ENCODE peak calls at places on chromosome X, in seven cellular contexts. One of them, this sample, is unnamed.

GRCh38 chrX:16199343-16199742 is 32.1 kb downstream of the MAGEB17 start:
- DNase-seq in head of caudate nucleus: no peak
- DNase-seq in Calu3: no peak
- DNase-seq in stimulated activated CD8-positive, alpha-beta memory T cell treated with anti-CD3 and anti-CD28 coated beads, Interleukin-15, amount 100 ng/mL, for 4 hours: no peak
- DNase-seq in sciatic nerve: no peak
- DNase-seq in A172: no peak
- DNase-seq in esophagus muscularis mucosa: no peak
- DNase-seq in this sample: no peak

GRCh38 chrX:46791927-46792825 is 33.3 kb upstream of the SLC9A7 start:
- DNase-seq in sciatic nerve: no peak
- DNase-seq in esophagus muscularis mucosa: no peak
- DNase-seq in Calu3: peak
- DNase-seq in stimulated activated CD8-positive, alpha-beta memory T cell treated with anti-CD3 and anti-CD28 coated beads, Interleukin-15, amount 100 ng/mL, for 4 hours: no peak
- DNase-seq in head of caudate nucleus: no peak
- DNase-seq in A172: peak
- DNase-seq in this sample: no peak

GRCh38 chrX:129755779-129756650 is 17.2 kb downstream of the XPNPEP2 start:
- DNase-seq in esophagus muscularis mucosa: no peak
- DNase-seq in sciatic nerve: no peak
- DNase-seq in Calu3: no peak
- DNase-seq in head of caudate nucleus: no peak
- DNase-seq in A172: no peak
- DNase-seq in stimulated activated CD8-positive, alpha-beta memory T cell treated with anti-CD3 and anti-CD28 coated beads, Interleukin-15, amount 100 ng/mL, for 4 hours: no peak
- DNase-seq in this sample: no peak

GRCh38 chrX:40908857-40909475 is 173.6 kb upstream of the MED14 start:
- DNase-seq in Calu3: no peak
- DNase-seq in A172: peak
- DNase-seq in sciatic nerve: no peak
- DNase-seq in esophagus muscularis mucosa: no peak
- DNase-seq in stimulated activated CD8-positive, alpha-beta memory T cell treated with anti-CD3 and anti-CD28 coated beads, Interleukin-15, amount 100 ng/mL, for 4 hours: no peak
- DNase-seq in head of caudate nucleus: no peak
- DNase-seq in this sample: no peak

GRCh38 chrX:54452920-54453319 is 12.7 kb downstream of the TSR2 start:
- DNase-seq in A172: no peak
- DNase-seq in head of caudate nucleus: no peak
- DNase-seq in esophagus muscularis mucosa: no peak
- DNase-seq in stimulated activated CD8-positive, alpha-beta memory T cell treated with anti-CD3 and anti-CD28 coated beads, Interleukin-15, amount 100 ng/mL, for 4 hours: no peak
- DNase-seq in Calu3: no peak
- DNase-seq in sciatic nerve: no peak
- DNase-seq in this sample: no peak

GRCh38 chrX:151030845-151031244 is 47.7 kb downstream of the HMGB3 start:
- DNase-seq in esophagus muscularis mucosa: no peak
- DNase-seq in sciatic nerve: no peak
- DNase-seq in Calu3: no peak
- DNase-seq in head of caudate nucleus: no peak
- DNase-seq in stimulated activated CD8-positive, alpha-beta memory T cell treated with anti-CD3 and anti-CD28 coated beads, Interleukin-15, amount 100 ng/mL, for 4 hours: no peak
- DNase-seq in A172: no peak
- DNase-seq in this sample: no peak

GRCh38 chrX:12771445-12772069 is 19.7 kb upstream of the PRPS2 start:
- DNase-seq in stimulated activated CD8-positive, alpha-beta memory T cell treated with anti-CD3 and anti-CD28 coated beads, Interleukin-15, amount 100 ng/mL, for 4 hours: peak
- DNase-seq in A172: no peak
- DNase-seq in sciatic nerve: peak
- DNase-seq in esophagus muscularis mucosa: no peak
- DNase-seq in head of caudate nucleus: peak
- DNase-seq in Calu3: peak
- DNase-seq in this sample: peak

GRCh38 chrX:38939067-38939466 is 137.8 kb downstream of the MID1IP1 start:
- DNase-seq in esophagus muscularis mucosa: no peak
- DNase-seq in Calu3: no peak
- DNase-seq in stimulated activated CD8-positive, alpha-beta memory T cell treated with anti-CD3 and anti-CD28 coated beads, Interleukin-15, amount 100 ng/mL, for 4 hours: no peak
- DNase-seq in A172: no peak
- DNase-seq in sciatic nerve: no peak
- DNase-seq in head of caudate nucleus: no peak
- DNase-seq in this sample: no peak

GRCh38 chrX:50098749-50099148 is 102.1 kb downstream of the AKAP4 start:
- DNase-seq in A172: no peak
- DNase-seq in sciatic nerve: no peak
- DNase-seq in head of caudate nucleus: no peak
- DNase-seq in esophagus muscularis mucosa: no peak
- DNase-seq in stimulated activated CD8-positive, alpha-beta memory T cell treated with anti-CD3 and anti-CD28 coated beads, Interleukin-15, amount 100 ng/mL, for 4 hours: no peak
- DNase-seq in Calu3: no peak
- DNase-seq in this sample: no peak

GRCh38 chrX:117138070-117138469 is 675.3 kb upstream of the CT83 start:
- DNase-seq in A172: no peak
- DNase-seq in esophagus muscularis mucosa: no peak
- DNase-seq in stimulated activated CD8-positive, alpha-beta memory T cell treated with anti-CD3 and anti-CD28 coated beads, Interleukin-15, amount 100 ng/mL, for 4 hours: no peak
- DNase-seq in head of caudate nucleus: no peak
- DNase-seq in sciatic nerve: no peak
- DNase-seq in Calu3: no peak
- DNase-seq in this sample: no peak

GRCh38 chrX:1434871-1435240 is 17.9 kb downstream of the ASMTL start:
- DNase-seq in A172: no peak
- DNase-seq in head of caudate nucleus: peak
- DNase-seq in stimulated activated CD8-positive, alpha-beta memory T cell treated with anti-CD3 and anti-CD28 coated beads, Interleukin-15, amount 100 ng/mL, for 4 hours: no peak
- DNase-seq in esophagus muscularis mucosa: no peak
- DNase-seq in Calu3: no peak
- DNase-seq in sciatic nerve: peak
- DNase-seq in this sample: no peak

GRCh38 chrX:17741123-17741511 is 3.8 kb downstream of the SCML1 start:
- DNase-seq in Calu3: no peak
- DNase-seq in sciatic nerve: no peak
- DNase-seq in stimulated activated CD8-positive, alpha-beta memory T cell treated with anti-CD3 and anti-CD28 coated beads, Interleukin-15, amount 100 ng/mL, for 4 hours: no peak
- DNase-seq in A172: no peak
- DNase-seq in head of caudate nucleus: no peak
- DNase-seq in esophagus muscularis mucosa: no peak
- DNase-seq in this sample: no peak

GRCh38 chrX:23699636-23700194 is 32.4 kb downstream of the PRDX4 start:
- DNase-seq in head of caudate nucleus: peak
- DNase-seq in Calu3: no peak
- DNase-seq in A172: no peak
- DNase-seq in esophagus muscularis mucosa: no peak
- DNase-seq in sciatic nerve: no peak
- DNase-seq in stimulated activated CD8-positive, alpha-beta memory T cell treated with anti-CD3 and anti-CD28 coated beads, Interleukin-15, amount 100 ng/mL, for 4 hours: peak
- DNase-seq in this sample: no peak

GRCh38 chrX:153768311-153769157 is 4.5 kb downstream of the PLXNB3 start:
- DNase-seq in Calu3: no peak
- DNase-seq in stimulated activated CD8-positive, alpha-beta memory T cell treated with anti-CD3 and anti-CD28 coated beads, Interleukin-15, amount 100 ng/mL, for 4 hours: no peak
- DNase-seq in head of caudate nucleus: peak
- DNase-seq in esophagus muscularis mucosa: no peak
- DNase-seq in A172: no peak
- DNase-seq in sciatic nerve: peak
- DNase-seq in this sample: peak

GRCh38 chrX:134948333-134949241 is 42.2 kb upstream of the SMIM10 start:
- DNase-seq in A172: peak
- DNase-seq in sciatic nerve: no peak
- DNase-seq in head of caudate nucleus: no peak
- DNase-seq in stimulated activated CD8-positive, alpha-beta memory T cell treated with anti-CD3 and anti-CD28 coated beads, Interleukin-15, amount 100 ng/mL, for 4 hours: no peak
- DNase-seq in Calu3: peak
- DNase-seq in esophagus muscularis mucosa: no peak
- DNase-seq in this sample: no peak

This sample was measured in mesothelial cell of epicardium.